ENCODE peak calls at places on chromosomes 16 and 17, in nine cellular contexts. Q is brain microvascular endothelial cell, F is endodermal cell, B is psoas muscle, D is prostate gland, U is AG10803, M is Calu3, C is fibroblast of lung, A is H9. N is an unnamed sample.

GRCh38 chr17:64332502-64332901 is 58.2 kb downstream of the PECAM1 start:
- DNase-seq in D (no peak), B (no peak), F (no peak), M (no peak), C (no peak), A (no peak), U (no peak), Q (no peak), N (peak)

GRCh38 chr16:61148930-61149329 is 887.3 kb downstream of the CDH8 start:
- DNase-seq in Q (no peak), C (no peak), U (no peak), M (no peak), B (no peak), D (no peak), A (no peak), F (peak), N (peak)

GRCh38 chr16:87407511-87408112 is 15.5 kb downstream of the MAP1LC3B start:
- DNase-seq in F (peak), D (no peak), A (no peak), M (peak), Q (no peak), C (no peak), B (no peak), U (no peak), N (peak)

GRCh38 chr17:3891626-3892094 is 1.2 kb downstream of the CAMKK1 start:
- DNase-seq in B (no peak), C (no peak), A (no peak), Q (no peak), F (peak), D (no peak), U (no peak), M (no peak), N (no peak)

GRCh38 chr17:50828508-50829170 is 6.7 kb upstream of the WFIKKN2 start:
- DNase-seq in B (no peak), Q (no peak), U (no peak), C (no peak), M (no peak), F (no peak), D (no peak), A (no peak), N (no peak)

GRCh38 chr16:4075534-4075933 is 40.7 kb downstream of the ADCY9 start:
- DNase-seq in U (no peak), F (no peak), B (no peak), A (no peak), D (no peak), C (no peak), Q (no peak), M (no peak), N (no peak)

GRCh38 chr17:16428098-16428882 is 12.9 kb downstream of the TRPV2 start:
- DNase-seq in B (peak), A (peak), Q (no peak), F (peak), C (peak), U (peak), D (no peak), M (peak), N (peak)

GRCh38 chr17:48637323-48638260 is 11.4 kb upstream of the HOXB9 start:
- DNase-seq in C (peak), U (peak), Q (no peak), D (no peak), A (no peak), M (no peak), B (no peak), F (peak), N (peak)

GRCh38 chr16:89330177-89330856 is 112.8 kb downstream of the ZNF778 start:
- DNase-seq in B (peak), Q (peak), D (no peak), M (peak), U (no peak), F (peak), A (peak), C (no peak), N (peak)

GRCh38 chr16:11836653-11837244 is 14.6 kb downstream of the RSL1D1 start:
- DNase-seq in B (no peak), U (peak), C (peak), A (no peak), F (peak), M (no peak), Q (peak), D (no peak), N (peak)

GRCh38 chr16:19567560-19567959 is 12.1 kb downstream of the VPS35L start:
- DNase-seq in U (no peak), B (no peak), A (no peak), M (no peak), D (no peak), Q (no peak), C (no peak), F (no peak), N (no peak)

GRCh38 chr17:32769846-32770245 is 107.1 kb downstream of the MYO1D start:
- DNase-seq in C (no peak), M (no peak), U (no peak), D (no peak), F (no peak), A (no peak), B (no peak), Q (no peak), N (peak)

GRCh38 chr17:77453613-77454559 is 313.1 kb downstream of the SEC14L1 start:
- DNase-seq in F (no peak), A (no peak), M (peak), Q (no peak), D (peak), C (no peak), B (no peak), U (no peak), N (peak)

GRCh38 chr17:55567240-55568216 is 56.3 kb upstream of the SMIM36 start:
- DNase-seq in U (no peak), A (no peak), Q (no peak), F (no peak), M (no peak), D (no peak), B (peak), C (peak), N (no peak)

GRCh38 chr16:22641030-22641671 is 130.5 kb downstream of the NPIPB5 start:
- DNase-seq in D (no peak), M (peak), Q (peak), B (no peak), U (peak), F (peak), A (peak), C (peak), N (peak)

GRCh38 chr16:31204871-31205666 is 2.5 kb upstream of the PYCARD start:
- DNase-seq in C (no peak), B (no peak), M (no peak), Q (no peak), U (no peak), D (no peak), A (no peak), F (no peak), N (no peak)

GRCh38 chr17:69326302-69327059 is 452 bp downstream of the ABCA5 start:
- DNase-seq in U (peak), B (no peak), F (no peak), A (no peak), M (no peak), Q (peak), C (peak), D (peak), N (peak)

GRCh38 chr16:75219088-75219487 is 300 bp downstream of the CTRB1 start:
- DNase-seq in Q (no peak), A (no peak), C (no peak), M (no peak), U (no peak), B (no peak), F (no peak), D (no peak), N (no peak)

GRCh38 chr17:49841548-49841947 is 6.3 kb downstream of the TAC4 start:
- DNase-seq in C (no peak), U (no peak), A (no peak), B (no peak), M (no peak), F (no peak), D (no peak), Q (no peak), N (no peak)

GRCh38 chr17:15744091-15744676 is 12.1 kb downstream of the TBC1D26 start:
- DNase-seq in Q (no peak), C (no peak), U (no peak), B (no peak), A (no peak), M (no peak), D (no peak), F (no peak), N (no peak)

GRCh38 chr17:43338886-43339516 is 59.8 kb upstream of the ARL4D start:
- DNase-seq in F (peak), A (peak), B (peak), D (peak), C (peak), U (peak), M (peak), Q (peak), N (peak)

GRCh38 chr16:90020838-90021382 is 1.7 kb upstream of the DBNDD1 start:
- DNase-seq in C (no peak), B (no peak), F (no peak), M (no peak), Q (no peak), D (no peak), U (peak), A (no peak), N (peak)

GRCh38 chr17:35809855-35810461 is 674 bp downstream of the TAF15 start:
- DNase-seq in M (no peak), Q (peak), U (peak), B (no peak), F (no peak), A (peak), C (no peak), D (no peak), N (no peak)

GRCh38 chr17:3532106-3532858 is 25.3 kb downstream of the TRPV3 start:
- DNase-seq in D (no peak), F (no peak), Q (no peak), M (no peak), U (no peak), C (no peak), A (peak), B (no peak), N (no peak)

GRCh38 chr16:27708651-27709050 is 158.7 kb downstream of the KATNIP start:
- DNase-seq in D (no peak), C (no peak), U (no peak), A (no peak), Q (no peak), F (no peak), M (no peak), B (no peak), N (no peak)

GRCh38 chr16:8173111-8173644 is 417.1 kb downstream of the TMEM114 start:
- DNase-seq in Q (peak), C (peak), D (peak), A (peak), B (peak), U (peak), F (peak), M (peak), N (peak)

GRCh38 chr17:73028311-73028755 is 64.2 kb downstream of the SLC39A11 start:
- DNase-seq in M (no peak), C (peak), D (no peak), Q (no peak), U (peak), A (no peak), F (no peak), B (no peak), N (no peak)

GRCh38 chr16:13957197-13958078 is 37.5 kb downstream of the ERCC4 start:
- DNase-seq in Q (peak), F (peak), M (peak), D (peak), B (peak), A (no peak), U (peak), C (peak), N (peak)

GRCh38 chr16:58011652-58012051 is 10.4 kb downstream of the USB1 start:
- DNase-seq in A (no peak), U (peak), B (no peak), Q (peak), D (no peak), M (no peak), F (peak), C (no peak), N (no peak)

GRCh38 chr16:27417047-27417671 is 15.2 kb downstream of the IL21R start:
- DNase-seq in B (no peak), F (no peak), Q (no peak), M (no peak), C (no peak), D (no peak), A (no peak), U (no peak), N (no peak)

GRCh38 chr17:51000835-51001638 is 119.6 kb downstream of the SPAG9 start:
- DNase-seq in U (peak), D (peak), F (no peak), Q (peak), A (no peak), B (no peak), M (peak), C (peak), N (peak)

GRCh38 chr16:55035037-55035436 is 104.4 kb downstream of the IRX5 start:
- DNase-seq in D (no peak), B (no peak), U (no peak), Q (peak), A (peak), F (peak), C (no peak), M (peak), N (peak)

GRCh38 chr17:5592382-5592781 is 8.1 kb upstream of the NLRP1 start:
- DNase-seq in M (no peak), U (peak), A (peak), C (peak), B (no peak), D (no peak), F (peak), Q (no peak), N (peak)

GRCh38 chr16:67884684-67885083 is at the start of gene NRN1L:
- DNase-seq in M (no peak), C (peak), B (peak), F (peak), A (peak), U (peak), Q (peak), D (peak), N (peak)

GRCh38 chr17:51487947-51488346 is 227.6 kb downstream of the UTP18 start:
- DNase-seq in D (no peak), M (peak), Q (no peak), U (no peak), A (peak), C (no peak), F (peak), B (no peak), N (peak)

DNA sequence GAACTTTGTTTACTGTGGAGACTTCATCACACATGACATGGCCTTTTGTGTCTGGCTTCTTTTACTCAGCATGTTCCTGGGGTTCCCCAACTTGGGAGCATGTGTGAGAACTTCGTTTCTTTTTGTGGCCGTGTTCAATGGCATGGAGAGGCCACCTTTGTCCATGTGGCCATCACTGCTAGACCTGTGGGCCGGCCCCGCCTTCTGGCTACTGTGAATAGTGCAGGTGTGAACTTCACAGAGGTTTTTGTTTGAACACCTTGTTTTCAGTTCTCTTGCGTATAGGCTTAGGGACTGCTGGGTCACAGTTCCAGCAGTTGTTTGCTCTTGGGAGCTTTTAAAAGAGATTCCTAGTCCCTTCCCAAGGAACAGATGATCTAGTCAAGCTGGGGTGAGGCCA is 5.7 kb upstream of the SLC38A8 start:
- DNase-seq in F (peak), Q (no peak), C (no peak), A (peak), D (peak), B (peak), U (no peak), M (peak), N (peak)
- TF ChIP-seq CTCF in F (peak), Q (peak), C (no peak), A (peak), D (no peak), B (no peak), U (no peak), M (no peak), N (no peak)

GRCh38 chr17:34672176-34672785 is 92.9 kb downstream of the TMEM132E start:
- DNase-seq in C (no peak), A (no peak), D (no peak), Q (no peak), M (no peak), U (no peak), F (no peak), B (no peak), N (no peak)

GRCh38 chr17:34673995-34674900 is 94.9 kb downstream of the TMEM132E start:
- DNase-seq in F (no peak), U (no peak), Q (no peak), D (no peak), M (no peak), C (no peak), B (no peak), A (no peak), N (no peak)

GRCh38 chr17:34675143-34675542 is 95.8 kb downstream of the TMEM132E start:
- DNase-seq in U (no peak), B (no peak), Q (no peak), D (no peak), A (peak), M (no peak), C (no peak), F (no peak), N (no peak)

GRCh38 chr17:34675605-34676004 is 96.2 kb downstream of the TMEM132E start:
- DNase-seq in B (no peak), A (peak), D (no peak), F (no peak), U (no peak), M (no peak), C (no peak), Q (no peak), N (no peak)

DNA sequence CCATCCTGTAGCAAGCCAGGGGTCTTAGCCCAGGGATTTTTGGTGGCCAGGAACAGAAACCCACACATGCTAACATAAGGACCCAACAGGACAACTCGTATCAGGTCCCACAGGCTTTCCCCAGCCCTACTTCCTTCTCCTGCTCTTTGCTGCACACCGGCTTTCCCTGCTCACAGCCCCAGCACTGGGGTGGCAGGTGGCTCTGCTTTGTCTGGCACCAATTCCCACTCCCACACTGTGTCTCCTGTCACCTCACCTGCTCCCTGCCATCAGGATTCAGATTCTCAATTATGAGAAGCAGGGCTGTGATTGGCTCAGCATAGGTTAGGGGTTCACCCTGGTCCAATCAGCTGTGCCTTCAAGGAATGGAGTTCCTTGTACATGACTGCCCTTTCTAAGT is 94.1 kb downstream of the TMEM132E start:
- DNase-seq in F (no peak), A (no peak), C (no peak), U (no peak), B (no peak), Q (no peak), M (no peak), D (no peak), N (no peak)
- TF ChIP-seq CTCF in F (no peak), A (no peak), C (no peak), U (no peak), B (no peak), Q (no peak), M (no peak), D (no peak), N (no peak)

GRCh38 chr17:41959336-41960095 is 7.1 kb upstream of the CNP start:
- DNase-seq in Q (peak), U (peak), M (peak), D (no peak), F (peak), B (no peak), A (peak), C (peak), N (peak)

GRCh38 chr17:41957058-41957868 is 9.3 kb upstream of the CNP start:
- DNase-seq in M (no peak), F (peak), U (peak), B (no peak), A (peak), C (no peak), Q (no peak), D (no peak), N (no peak)

GRCh38 chr17:41956522-41956921 is 10.1 kb upstream of the CNP start:
- DNase-seq in B (no peak), D (no peak), U (no peak), C (no peak), Q (no peak), M (no peak), F (no peak), A (no peak), N (no peak)

GRCh38 chr17:41959030-41959335 is 7.6 kb upstream of the CNP start:
- DNase-seq in F (no peak), M (no peak), C (no peak), Q (no peak), B (no peak), A (no peak), U (no peak), D (no peak), N (no peak)

GRCh38 chr17:41957869-41958231 is 8.7 kb upstream of the CNP start:
- DNase-seq in F (no peak), Q (no peak), A (no peak), B (no peak), U (no peak), M (no peak), C (no peak), D (no peak), N (no peak)
- TF ChIP-seq CTCF in F (no peak), Q (no peak), A (no peak), B (no peak), U (no peak), M (no peak), C (no peak), D (no peak), N (no peak)

GRCh38 chr17:79909121-79909520 is 69.9 kb upstream of the CBX4 start:
- DNase-seq in C (no peak), Q (no peak), U (no peak), B (peak), A (no peak), D (no peak), F (no peak), M (no peak), N (no peak)

GRCh38 chr17:79907855-79908254 is 68.6 kb upstream of the CBX4 start:
- DNase-seq in U (peak), B (peak), A (no peak), C (peak), M (no peak), Q (peak), D (no peak), F (no peak), N (no peak)

GRCh38 chr17:79904865-79905264 is 65.6 kb upstream of the CBX4 start:
- DNase-seq in A (no peak), B (no peak), U (no peak), M (no peak), F (peak), D (no peak), Q (no peak), C (no peak), N (no peak)

GRCh38 chr17:79907217-79907715 is 68.0 kb upstream of the CBX4 start:
- DNase-seq in M (no peak), A (no peak), B (no peak), F (no peak), Q (no peak), D (no peak), U (no peak), C (no peak), N (no peak)

GRCh38 chr17:79905832-79906231 is 66.6 kb upstream of the CBX4 start:
- DNase-seq in Q (peak), M (peak), F (no peak), C (no peak), A (no peak), B (no peak), U (no peak), D (no peak), N (peak)
- TF ChIP-seq CTCF in Q (peak), M (peak), F (peak), C (no peak), A (peak), B (no peak), U (no peak), D (no peak), N (no peak)

GRCh38 chr16:49510676-49511305 is 137.2 kb downstream of the C16orf78 start:
- DNase-seq in M (no peak), A (no peak), Q (no peak), U (no peak), C (no peak), B (peak), D (no peak), F (no peak), N (no peak)

GRCh38 chr16:49515861-49516260 is 142.3 kb downstream of the C16orf78 start:
- DNase-seq in B (no peak), Q (no peak), U (no peak), D (no peak), C (no peak), M (no peak), F (no peak), A (no peak), N (no peak)

GRCh38 chr16:49514391-49514980 is 140.9 kb downstream of the C16orf78 start:
- DNase-seq in F (no peak), M (no peak), U (no peak), B (no peak), A (no peak), Q (no peak), D (no peak), C (no peak), N (no peak)

GRCh38 chr16:49515016-49515415 is 141.4 kb downstream of the C16orf78 start:
- DNase-seq in F (no peak), M (no peak), C (no peak), Q (no peak), A (no peak), D (no peak), U (no peak), B (no peak), N (no peak)

DNA sequence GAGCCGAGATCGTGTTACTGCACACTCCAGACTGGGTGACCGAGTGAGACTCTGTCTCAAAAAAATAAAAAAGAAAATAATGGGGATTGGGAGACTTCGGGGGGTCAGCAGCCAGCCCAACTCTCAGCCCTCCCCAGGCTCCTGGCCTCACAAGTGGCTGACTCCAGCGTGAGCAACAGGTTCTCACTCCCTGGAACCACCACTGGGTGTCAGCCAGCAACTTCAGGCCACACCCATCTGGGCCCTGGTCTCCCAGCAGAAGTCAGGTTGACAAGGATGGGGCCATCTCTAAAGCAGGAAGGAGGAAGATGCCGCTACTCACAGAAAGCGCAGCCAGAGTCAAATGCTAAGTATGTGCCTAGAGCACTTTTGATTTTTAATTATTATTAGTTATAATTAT is 139.4 kb downstream of the C16orf78 start:
- DNase-seq in U (no peak), F (peak), Q (no peak), B (peak), M (peak), C (no peak), A (peak), D (no peak), N (peak)
- TF ChIP-seq CTCF in U (no peak), F (peak), Q (peak), B (peak), M (no peak), C (no peak), A (peak), D (no peak), N (no peak)

N was measured in MCF 10A.